ENCODE peak calls at places on chromosome 5, in seven cellular contexts. M is activated naive CD4-positive, alpha-beta T cell; Q is stimulated activated CD8-positive, alpha-beta memory T cell treated with anti-CD3 and anti-CD28 coated beads, Interleukin-15, amount 100 ng/mL, for 24 hours; K is stimulated activated CD4-positive, alpha-beta T cell treated with anti-CD3 and anti-CD28 coated beads, TNF-alpha, amount 100 ng/mL, for 4 hours; W is pancreas; N is substantia nigra; T is AG08395. S is an unnamed sample.

GRCh38 chr5:115372121-115372520 is 75.7 kb upstream of the CCDC112 start:
- DNase-seq in M (no peak), Q (no peak), K (no peak), W (no peak), N (no peak), T (peak; percentile 41), S (no peak)

GRCh38 chr5:142512041-142512679 is 173.7 kb downstream of the FGF1 start:
- DNase-seq in M (no peak), Q (no peak), K (no peak), W (no peak), N (no peak), T (peak; percentile 44), S (no peak)

GRCh38 chr5:57298295-57298984 is 124.6 kb downstream of the GPBP1 start:
- DNase-seq in M (peak; percentile 69), Q (peak; percentile 64), K (peak; percentile 69), W (peak; percentile 80), N (peak; percentile 32), T (peak; percentile 69), S (peak; percentile 89)

GRCh38 chr5:775960-776861 is 8.3 kb downstream of the ZDHHC11B start:
- DNase-seq in M (no peak), Q (no peak), K (no peak), W (no peak), N (no peak), T (peak; percentile 1), S (no peak)

GRCh38 chr5:137233726-137234125 is 265.4 kb downstream of the SPOCK1 start:
- DNase-seq in M (no peak), Q (no peak), K (no peak), W (no peak), N (no peak), T (no peak), S (no peak)

GRCh38 chr5:154962494-154962893 is 21.6 kb downstream of the MRPL22 start:
- DNase-seq in M (no peak), Q (no peak), K (no peak), W (no peak), N (no peak), T (peak; percentile 13), S (no peak)

GRCh38 chr5:132767150-132767549 is 9.9 kb downstream of the SEPTIN8 start:
- DNase-seq in M (no peak), Q (no peak), K (no peak), W (no peak), N (no peak), T (no peak), S (no peak)

GRCh38 chr5:28328691-28329090 is 1290.3 kb upstream of the CDH9 start:
- DNase-seq in M (no peak), Q (no peak), K (no peak), W (no peak), N (no peak), T (no peak), S (no peak)

GRCh38 chr5:72508241-72509170 is 1.3 kb upstream of the ZNF366 start:
- DNase-seq in M (no peak), Q (no peak), K (no peak), W (no peak), N (no peak), T (no peak), S (no peak)

GRCh38 chr5:30142432-30142831 is 1051.1 kb upstream of the CDH6 start:
- DNase-seq in M (no peak), Q (no peak), K (no peak), W (no peak), N (no peak), T (no peak), S (no peak)

GRCh38 chr5:32202394-32202793 is 28.3 kb upstream of the GOLPH3 start:
- DNase-seq in M (no peak), Q (no peak), K (no peak), W (no peak), N (no peak), T (peak; percentile 58), S (no peak)

S was measured in right atrium auricular region.